ENCODE peak calls at places on chromosomes 2 and 18, in nine cellular contexts. E is A549, T is tibial nerve, D is suprapubic skin, K is transverse colon, J is ovary, A is stomach, F is upper lobe of left lung, I is SK-N-SH. M is an unnamed sample.

GRCh38 chr2:177362499-177362898 is 30.1 kb upstream of the AGPS start:
- DNase-seq in D (no peak), E (no peak), A (no peak), I (no peak), K (no peak), J (no peak), F (no peak), T (no peak), M (no peak)

GRCh38 chr2:29013046-29013780 is 32.1 kb downstream of the TOGARAM2 start:
- DNase-seq in J (no peak), A (no peak), E (no peak), I (no peak), T (no peak), K (no peak), F (no peak), D (no peak), M (no peak)

GRCh38 chr2:241764272-241765241 is 12.1 kb upstream of the GAL3ST2 start:
- DNase-seq in K (no peak), T (no peak), D (no peak), F (peak; percentile 18), J (no peak), E (no peak), I (peak; percentile 64), A (no peak), M (no peak)

GRCh38 chr2:200873561-200873960 is 9.1 kb upstream of the CLK1 start:
- DNase-seq in J (no peak), E (no peak), I (no peak), T (no peak), A (no peak), K (no peak), D (no peak), F (no peak), M (no peak)

GRCh38 chr2:48912110-48912509 is 156.6 kb upstream of the LHCGR start:
- DNase-seq in K (no peak), E (no peak), T (no peak), D (no peak), F (no peak), I (no peak), J (no peak), A (no peak), M (peak; percentile 10)

GRCh38 chr18:45611943-45612342 is 3.3 kb upstream of the SLC14A2 start:
- DNase-seq in I (no peak), A (no peak), D (no peak), J (no peak), K (no peak), T (no peak), E (no peak), F (no peak), M (peak; percentile 9)

GRCh38 chr2:121360566-121361300 is 75.7 kb upstream of the TFCP2L1 start:
- DNase-seq in I (no peak), K (peak; percentile 49), J (no peak), T (no peak), A (peak; percentile 88), F (peak; percentile 73), E (peak; percentile 21), D (no peak), M (no peak)

GRCh38 chr18:79800353-79801180 is 2.8 kb downstream of the KCNG2 start:
- DNase-seq in K (no peak), F (no peak), D (no peak), E (no peak), A (no peak), T (no peak), J (no peak), I (no peak), M (no peak)

GRCh38 chr2:237927135-237927534 is 39.7 kb upstream of the UBE2F start:
- DNase-seq in A (no peak), K (no peak), F (no peak), J (no peak), I (no peak), D (no peak), T (no peak), E (no peak), M (no peak)

GRCh38 chr2:127277028-127277427 is 16.9 kb downstream of the ERCC3 start:
- DNase-seq in E (no peak), I (no peak), T (no peak), A (no peak), K (no peak), D (no peak), J (no peak), F (no peak), M (no peak)

GRCh38 chr2:151395509-151396374 is 14.0 kb upstream of the RIF1 start:
- DNase-seq in A (no peak), J (no peak), E (no peak), D (no peak), F (no peak), I (no peak), K (no peak), T (no peak), M (peak; percentile 54)

GRCh38 chr2:241413929-241414580 is 58.0 kb downstream of the FARP2 start:
- DNase-seq in D (no peak), J (no peak), T (no peak), E (no peak), F (no peak), A (no peak), I (no peak), K (no peak), M (no peak)

GRCh38 chr2:42962521-42962953 is 170.2 kb upstream of the HAAO start:
- DNase-seq in J (peak; percentile 65), A (no peak), E (no peak), F (no peak), T (no peak), I (no peak), D (no peak), K (no peak), M (no peak)

GRCh38 chr2:235009081-235009480 is 57.3 kb downstream of the SH3BP4 start:
- DNase-seq in I (no peak), F (no peak), E (no peak), K (no peak), D (no peak), T (no peak), A (no peak), J (no peak), M (no peak)

GRCh38 chr2:6556755-6557154 is 309.0 kb downstream of the CMPK2 start:
- DNase-seq in D (no peak), K (no peak), E (no peak), I (no peak), F (peak; percentile 50), T (no peak), J (no peak), A (no peak), M (no peak)

DNA sequence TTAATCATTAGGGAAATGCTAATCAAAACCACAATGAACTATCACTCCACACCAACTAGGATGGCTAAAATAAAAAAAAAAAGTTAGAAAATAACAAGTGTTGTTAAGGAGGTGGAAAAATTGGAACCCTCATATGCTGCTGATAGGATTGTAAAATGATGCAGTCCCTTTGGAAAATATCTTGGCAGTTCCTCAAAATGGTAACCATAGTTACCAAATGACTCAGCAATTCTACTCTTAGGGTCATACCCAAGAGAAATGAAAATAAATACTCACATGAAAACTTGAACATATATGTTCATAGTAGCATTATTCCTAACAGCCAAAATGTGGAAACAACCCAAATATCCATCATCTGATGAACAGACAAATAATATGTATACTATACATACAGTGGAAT is 15.7 kb upstream of the ACVR2A start:
- DNase-seq in F (no peak), I (no peak), K (no peak), D (no peak), E (no peak), A (no peak), J (no peak), T (no peak), M (no peak)
- TF ChIP-seq EP300 in F (no peak), I (no peak), K (no peak), D (no peak), E (no peak), A (no peak), J (no peak), T (no peak), M (peak; percentile 12)

DNA sequence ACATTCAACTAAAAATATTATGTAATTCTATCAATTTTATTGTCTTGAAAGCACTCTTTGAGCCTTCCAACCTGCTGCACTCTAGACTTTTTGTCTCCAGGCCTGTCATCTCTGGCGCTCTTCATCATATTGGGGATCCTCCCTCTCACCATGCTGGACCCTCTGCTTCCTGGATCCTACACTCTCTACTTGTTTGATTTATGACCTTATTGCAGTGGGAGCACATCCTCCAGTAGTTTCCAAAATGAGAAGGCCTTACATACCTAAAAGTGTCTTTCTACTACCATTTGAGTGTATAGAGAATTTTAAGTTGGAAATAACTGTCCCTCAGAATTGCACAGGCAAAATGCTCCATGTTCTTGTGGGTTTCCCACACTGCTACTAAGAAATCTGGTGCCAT is 25.2 kb downstream of the PNO1 start:
- DNase-seq in I (no peak), J (no peak), A (no peak), T (no peak), D (no peak), F (no peak), E (no peak), K (no peak), M (no peak)
- TF ChIP-seq EP300 in I (no peak), J (no peak), A (no peak), T (no peak), D (no peak), F (no peak), E (no peak), K (no peak), M (no peak)

DNA sequence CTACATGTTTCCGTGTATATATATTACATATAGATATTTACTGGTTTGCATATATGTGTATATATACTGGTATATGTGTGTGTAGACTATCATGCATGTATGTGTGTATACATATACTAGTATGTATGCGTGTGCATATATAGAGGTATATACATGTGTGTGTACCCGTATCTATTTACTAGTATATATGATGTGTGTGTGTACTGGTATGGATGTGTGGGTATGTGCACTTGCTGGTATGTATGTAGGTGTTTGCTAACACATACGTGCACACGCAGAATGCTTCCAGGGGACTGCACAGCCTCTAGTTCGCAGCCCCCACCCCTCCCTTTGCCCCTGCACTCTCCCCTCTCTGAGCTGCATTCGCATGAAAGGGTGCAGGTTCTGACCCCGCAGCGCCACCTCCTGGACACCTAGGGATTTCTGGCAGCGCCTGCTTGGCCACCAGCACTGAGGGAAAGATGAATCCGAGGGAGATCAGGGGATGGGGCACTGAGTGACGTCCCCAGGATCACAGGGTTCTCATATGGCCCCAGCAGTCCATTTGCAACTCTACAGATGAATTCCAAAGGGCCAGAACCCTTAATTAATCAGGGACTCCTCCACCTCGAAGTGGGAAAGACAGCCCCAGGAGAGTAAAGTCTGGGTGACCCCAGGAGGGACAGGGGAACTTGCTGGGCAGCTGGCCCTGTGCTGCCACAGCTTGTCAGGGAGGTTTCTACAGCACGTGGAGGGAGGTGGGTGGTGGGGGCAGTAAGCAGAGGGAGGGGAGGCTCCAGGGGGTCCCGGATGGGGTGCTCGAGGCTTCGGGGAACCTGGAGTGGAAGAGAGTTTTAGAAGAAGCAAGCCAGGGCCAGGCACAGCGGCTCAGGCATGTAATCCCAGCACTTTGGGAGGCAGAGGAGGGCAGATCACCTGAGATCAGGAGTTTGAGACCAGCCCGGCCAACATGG is 66.8 kb upstream of the ASAP2 start:
- DNase-seq in T (peak; percentile 83), I (peak; percentile 90), K (peak; percentile 85), A (peak; percentile 84), D (peak; percentile 80), E (peak; percentile 84), F (peak; percentile 76), J (peak; percentile 84), M (peak; percentile 83)
- TF ChIP-seq EP300 in T (no peak), I (no peak), K (no peak), A (no peak), D (no peak), E (no peak), F (no peak), J (no peak), M (no peak)

DNA sequence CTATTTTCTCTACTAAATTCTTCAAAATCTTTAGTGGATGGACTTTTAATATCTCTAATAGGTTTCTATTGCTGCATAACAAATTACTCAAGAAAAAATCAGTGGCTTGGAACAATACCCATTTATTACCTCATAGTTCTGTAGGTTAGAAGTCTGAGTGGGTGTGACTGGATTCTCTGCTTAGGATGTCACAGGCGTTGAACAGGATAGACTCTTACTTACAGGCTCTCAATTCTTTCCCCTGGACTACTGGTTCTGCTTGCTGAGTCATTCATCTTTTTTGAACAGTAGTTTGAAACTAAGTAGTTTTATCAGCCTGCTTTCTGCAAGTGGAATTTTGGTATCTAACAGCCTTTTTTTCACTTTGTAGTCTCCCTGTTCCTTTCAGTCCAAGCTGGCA is 265.4 kb downstream of the ZNF385B start:
- DNase-seq in A (no peak), D (no peak), T (no peak), E (no peak), I (no peak), F (no peak), J (no peak), K (no peak), M (no peak)
- TF ChIP-seq EP300 in A (no peak), D (no peak), T (no peak), E (no peak), I (no peak), F (no peak), J (no peak), K (no peak), M (no peak)